ENCODE peak calls at places on chromosome 9, in five cellular contexts. L, Y, N, J and Z are unnamed samples.
A peak's percentile ranks its signal among the peaks of the same experiment; 100 is the strongest.

GRCh38 chr9:38639577-38639940 is 19.2 kb upstream of the ANKRD18A start:
- DNase-seq in J (no peak), L (no peak), N (no peak), Y (no peak), Z (no peak)

GRCh38 chr9:137058651-137059234 is 4.9 kb upstream of the ENTPD2 start:
- DNase-seq in J (no peak), L (no peak), Y (peak; percentile 35), N (no peak), Z (no peak)

GRCh38 chr9:2638871-2639673 is 17.5 kb downstream of the VLDLR start:
- DNase-seq in L (no peak), N (no peak), J (no peak), Y (no peak), Z (no peak)

GRCh38 chr9:136550439-136551085 is 4.7 kb upstream of the NOTCH1 start:
- DNase-seq in J (no peak), L (no peak), N (no peak), Y (no peak), Z (no peak)

GRCh38 chr9:98607787-98608186 is 100.9 kb downstream of the GABBR2 start:
- DNase-seq in N (no peak), L (peak; percentile 64), Y (no peak), J (no peak), Z (peak; percentile 22)

GRCh38 chr9:136943291-136944093 is 1.0 kb downstream of the FBXW5 start:
- DNase-seq in N (peak; percentile 37), J (no peak), L (peak; percentile 21), Y (no peak), Z (no peak)

GRCh38 chr9:128150594-128151342 is 1.5 kb downstream of the LCN2 start:
- DNase-seq in N (no peak), Y (no peak), L (no peak), J (peak; percentile 28), Z (no peak)

GRCh38 chr9:91202757-91203283 is 158.9 kb downstream of the AUH start:
- DNase-seq in L (no peak), J (no peak), N (no peak), Y (no peak), Z (no peak)

GRCh38 chr9:131021785-131022184 is 12.8 kb downstream of the LAMC3 start:
- DNase-seq in N (no peak), L (no peak), Y (no peak), J (no peak), Z (no peak)

GRCh38 chr9:124264812-124265211 is 7.1 kb downstream of the NEK6 start:
- DNase-seq in J (no peak), L (no peak), N (peak; percentile 26), Y (no peak), Z (no peak)

GRCh38 chr9:133238272-133238850 is 29.3 kb upstream of the OBP2B start:
- DNase-seq in N (no peak), Y (no peak), L (peak; percentile 26), J (no peak), Z (no peak)

GRCh38 chr9:32579706-32580331 is 6.9 kb upstream of the NDUFB6 start:
- DNase-seq in L (peak; percentile 70), Y (peak; percentile 45), N (no peak), J (peak; percentile 51), Z (peak; percentile 12)

GRCh38 chr9:12718482-12719026 is 25.4 kb downstream of the TYRP1 start:
- DNase-seq in Y (no peak), L (peak; percentile 82), J (no peak), N (no peak), Z (peak; percentile 77)

GRCh38 chr9:613771-614347 is 227.6 kb upstream of the DMRT1 start:
- DNase-seq in J (peak; percentile 12), N (no peak), L (peak; percentile 89), Y (peak; percentile 22), Z (peak; percentile 72)

GRCh38 chr9:36328798-36329411 is 70.7 kb upstream of the GNE start:
- DNase-seq in Y (peak; percentile 47), L (peak; percentile 67), N (peak; percentile 45), J (peak; percentile 39), Z (peak; percentile 31)

GRCh38 chr9:129567842-129568559 is 52.9 kb downstream of the C9orf50 start:
- DNase-seq in J (no peak), Y (no peak), L (no peak), N (no peak), Z (peak; percentile 32)

GRCh38 chr9:30970186-30970585 is 1414.3 kb upstream of the ACO1 start:
- DNase-seq in Y (no peak), J (no peak), N (no peak), L (no peak), Z (no peak)

GRCh38 chr9:99778308-99778707 is 43.4 kb upstream of the NR4A3 start:
- DNase-seq in N (no peak), Y (no peak), J (no peak), L (peak; percentile 92), Z (peak; percentile 68)

GRCh38 chr9:99430301-99430700 is 208.2 kb downstream of the SEC61B start:
- DNase-seq in Y (no peak), N (no peak), L (peak; percentile 87), J (no peak), Z (peak; percentile 48)

GRCh38 chr9:89590415-89590814 is 14.4 kb upstream of the GADD45G start:
- DNase-seq in L (no peak), Y (no peak), J (no peak), N (no peak), Z (no peak)

GRCh38 chr9:4147476-4148214 is 152.2 kb downstream of the GLIS3 start:
- DNase-seq in Y (no peak), L (no peak), J (no peak), N (no peak), Z (no peak)

GRCh38 chr9:136198605-136199083 is 6.3 kb downstream of the LHX3 start:
- DNase-seq in L (no peak), Y (no peak), N (no peak), J (no peak), Z (no peak)

GRCh38 chr9:108953983-108954574 is 19.9 kb downstream of the ABITRAM start:
- DNase-seq in L (peak; percentile 14), Y (peak; percentile 1), N (peak; percentile 12), J (peak; percentile 4), Z (no peak)

GRCh38 chr9:32069969-32070368 is 314.5 kb upstream of the ACO1 start:
- DNase-seq in Y (no peak), N (no peak), L (no peak), J (no peak), Z (no peak)